ENCODE peak calls at places on chromosomes 7 and 10, in six cellular contexts. F is spleen, A is suprapubic skin, Y is right lobe of liver, R is IMR-90, H is adrenal gland. S is an unnamed sample.

GRCh38 chr7:44383566-44383965 is 58.2 kb upstream of the CAMK2B start:
- DNase-seq in R (peak; percentile 81), F (peak; percentile 69), H (no peak), A (no peak), Y (no peak), S (no peak)

GRCh38 chr10:80382989-80383388 is 25.4 kb upstream of the PRXL2A start:
- DNase-seq in A (no peak), Y (no peak), H (peak; percentile 49), F (no peak), R (peak; percentile 11), S (no peak)

GRCh38 chr7:46393142-46393541 is 472.1 kb upstream of the IGFBP3 start:
- DNase-seq in R (peak; percentile 23), F (no peak), Y (no peak), H (no peak), A (no peak), S (no peak)

GRCh38 chr10:98391578-98391991 is 23.4 kb downstream of the PYROXD2 start:
- DNase-seq in R (peak; percentile 49), Y (no peak), F (no peak), A (no peak), H (no peak), S (peak; percentile 49)

GRCh38 chr10:30821269-30821993 is 191.9 kb upstream of the LYZL2 start:
- DNase-seq in H (no peak), F (no peak), Y (no peak), A (peak; percentile 41), R (no peak), S (no peak)

GRCh38 chr7:80485721-80486120 is 26.1 kb downstream of the GNAT3 start:
- DNase-seq in R (peak; percentile 78), Y (no peak), H (no peak), A (no peak), F (no peak), S (no peak)

GRCh38 chr7:79236352-79237028 is 217.0 kb downstream of the MAGI2 start:
- DNase-seq in H (no peak), F (no peak), R (no peak), Y (no peak), A (no peak), S (no peak)

GRCh38 chr7:830069-830468 is 2.2 kb upstream of the SUN1 start:
- DNase-seq in R (no peak), H (no peak), Y (no peak), F (peak; percentile 68), A (no peak), S (no peak)

GRCh38 chr7:4163565-4164203 is 518.4 kb upstream of the FOXK1 start:
- DNase-seq in Y (no peak), F (peak; percentile 64), H (no peak), R (no peak), A (no peak), S (no peak)

GRCh38 chr10:123808873-123809272 is 82.7 kb downstream of the CPXM2 start:
- DNase-seq in Y (no peak), R (no peak), H (no peak), F (no peak), A (no peak), S (no peak)

GRCh38 chr10:97048649-97049427 is 136.9 kb downstream of the SLIT1 start:
- DNase-seq in F (no peak), A (no peak), R (no peak), Y (no peak), H (no peak), S (no peak)

GRCh38 chr10:89351402-89352038 is 23.7 kb downstream of the IFIT3 start:
- DNase-seq in A (no peak), R (peak; percentile 44), F (no peak), H (no peak), Y (no peak), S (no peak)

GRCh38 chr10:69397972-69398371 is 18.7 kb downstream of the TACR2 start:
- DNase-seq in F (no peak), A (no peak), H (no peak), Y (no peak), R (peak; percentile 66), S (no peak)

GRCh38 chr10:27393961-27394360 is 110.1 kb upstream of the RAB18 start:
- DNase-seq in H (no peak), F (no peak), Y (no peak), A (no peak), R (no peak), S (no peak)

GRCh38 chr7:33185786-33186185 is 56.4 kb downstream of the BBS9 start:
- DNase-seq in F (no peak), A (no peak), H (no peak), R (peak; percentile 68), Y (no peak), S (no peak)

GRCh38 chr10:33611423-33611822 is 277.0 kb upstream of the NRP1 start:
- DNase-seq in R (no peak), Y (no peak), F (no peak), A (no peak), H (no peak), S (no peak)

GRCh38 chr7:873367-874002 is 2.9 kb upstream of the GET4 start:
- DNase-seq in F (peak; percentile 92), H (peak; percentile 91), Y (peak; percentile 91), A (no peak), R (peak; percentile 75), S (peak; percentile 80)

GRCh38 chr10:78728176-78728575 is 340.6 kb upstream of the ZMIZ1 start:
- DNase-seq in F (no peak), R (no peak), H (no peak), Y (no peak), A (no peak), S (no peak)
- H3K27ac ChIP-seq in F (no peak overlapping the region), R (no peak overlapping the region), H (no peak overlapping the region), Y (no peak overlapping the region), A (no peak overlapping the region), S (peak overlapping the region; percentile 84)

GRCh38 chr10:110868981-110869380 is 2.7 kb upstream of the PDCD4 start:
- DNase-seq in H (no peak), Y (no peak), R (no peak), F (no peak), A (no peak), S (no peak)
- TF ChIP-seq POLR2A in H (no peak), Y (no peak), R (no peak), F (no peak), A (no peak), S (no peak)

GRCh38 chr7:107999814-108000560 is 3.0 kb downstream of the LAMB1 start:
- DNase-seq in H (no peak), Y (no peak), F (no peak), A (no peak), R (peak; percentile 60), S (no peak)
- H3K36me3 ChIP-seq in H (no peaks in the 10 kb centered on the region), Y (no peaks in the 10 kb centered on the region), F (no peaks in the 10 kb centered on the region), A (peaks cover 11% of the 10 kb centered on the region), R (peaks cover 30% of the 10 kb centered on the region), S (peaks cover 20% of the 10 kb centered on the region)

GRCh38 chr7:132350741-132351140 is 225.5 kb downstream of the PLXNA4 start:
- DNase-seq in H (no peak), F (no peak), A (no peak), Y (no peak), R (no peak), S (no peak)

GRCh38 chr7:132351858-132352539 is 224.3 kb downstream of the PLXNA4 start:
- DNase-seq in F (no peak), R (no peak), H (no peak), Y (no peak), A (no peak), S (no peak)

GRCh38 chr7:132353902-132354301 is 222.4 kb downstream of the PLXNA4 start:
- DNase-seq in Y (no peak), A (no peak), H (no peak), F (no peak), R (no peak), S (no peak)

GRCh38 chr7:132354527-132354926 is 221.7 kb downstream of the PLXNA4 start:
- DNase-seq in F (no peak), Y (no peak), H (no peak), A (no peak), R (no peak), S (no peak)

DNA sequence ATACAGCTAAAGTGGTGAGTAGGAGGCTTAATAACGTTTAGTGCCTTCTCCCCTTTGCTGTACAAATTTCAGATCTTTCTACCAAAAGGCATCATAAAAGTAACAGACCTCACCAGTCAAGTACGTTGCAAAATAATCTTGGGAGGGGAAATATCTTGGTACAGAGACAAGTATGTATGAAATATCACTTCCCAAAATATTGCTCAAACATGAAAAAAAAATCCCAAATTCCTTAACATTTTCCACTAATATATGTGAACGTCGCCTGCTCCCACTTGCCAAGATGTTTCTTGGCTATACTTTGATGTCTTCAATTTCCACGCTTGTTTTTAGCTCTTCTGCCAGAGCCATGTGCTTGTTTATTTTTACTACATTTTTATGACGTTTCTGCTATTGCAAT is 223.5 kb downstream of the PLXNA4 start:
- DNase-seq in R (no peak), Y (no peak), H (no peak), F (no peak), A (no peak), S (no peak)
- H3K27ac ChIP-seq in R (no peak overlapping the region), Y (no peak overlapping the region), H (no peak overlapping the region), F (no peak overlapping the region), A (peak overlapping the region; percentile 30), S (no peak overlapping the region)